ENCODE peak calls at places on chromosomes 3 and 15, in ten cellular contexts. O is astrocyte of the spinal cord, F is NAMALWA, W is EH, J is transverse colon, V is epithelial cell of esophagus, G is OCI-LY7, U is GM10248, H is GM23248, S is H54. M is an unnamed sample.

GRCh38 chr3:42262525-42262924 is 3.5 kb downstream of the CCK start:
- DNase-seq in W (peak), V (peak), H (peak), O (peak), J (no peak), F (no peak), G (no peak), S (peak), U (no peak), M (no peak)

GRCh38 chr15:36407647-36408046 is 171.8 kb upstream of the CDIN1 start:
- DNase-seq in G (no peak), V (peak), W (peak), H (peak), F (no peak), U (no peak), O (peak), J (no peak), S (no peak), M (no peak)

GRCh38 chr3:111737712-111738097 is 121.4 kb upstream of the PHLDB2 start:
- DNase-seq in W (peak), V (peak), O (peak), S (no peak), G (no peak), H (peak), J (peak), U (no peak), F (no peak), M (no peak)

GRCh38 chr3:43152649-43153048 is 46.8 kb upstream of the POMGNT2 start:
- DNase-seq in G (no peak), F (no peak), S (no peak), W (no peak), O (no peak), V (no peak), U (no peak), J (no peak), H (no peak), M (no peak)

GRCh38 chr3:1439395-1439794 is 346.6 kb downstream of the CNTN6 start:
- DNase-seq in H (no peak), G (peak), F (peak), V (no peak), W (no peak), J (peak), U (no peak), S (peak), O (no peak), M (no peak)

GRCh38 chr15:67097893-67098740 is 32.7 kb downstream of the SMAD3 start:
- DNase-seq in G (no peak), W (peak), U (no peak), S (no peak), O (peak), J (peak), F (no peak), V (peak), H (peak), M (no peak)

GRCh38 chr3:124084398-124084881 is 92.5 kb upstream of the ROPN1 start:
- DNase-seq in H (peak), J (no peak), O (no peak), G (no peak), V (no peak), W (peak), U (no peak), F (no peak), S (no peak), M (no peak)

GRCh38 chr15:100008258-100008657 is 275.0 kb upstream of the LYSMD4 start:
- DNase-seq in U (no peak), H (no peak), O (no peak), G (no peak), J (no peak), W (no peak), F (no peak), V (peak), S (no peak), M (no peak)

GRCh38 chr15:60384052-60384451 is 13.7 kb downstream of the ANXA2 start:
- DNase-seq in F (no peak), J (no peak), W (peak), V (no peak), O (no peak), G (no peak), U (no peak), H (peak), S (no peak), M (no peak)

GRCh38 chr15:48358681-48359152 is 27.5 kb downstream of the DUT start:
- DNase-seq in U (no peak), H (peak), J (no peak), V (no peak), G (no peak), O (peak), S (no peak), W (peak), F (peak), M (no peak)

GRCh38 chr3:155744626-155745324 is at the start of gene PLCH1:
- DNase-seq in O (peak), U (peak), W (peak), J (peak), F (peak), V (peak), H (peak), G (peak), S (peak), M (peak)

GRCh38 chr3:186700267-186700666 is 16.9 kb upstream of the KNG1 start:
- DNase-seq in O (no peak), H (peak), J (no peak), U (no peak), V (no peak), F (no peak), G (no peak), W (peak), S (no peak), M (no peak)

GRCh38 chr3:133775835-133776234 is 29.6 kb downstream of the TF start:
- DNase-seq in J (no peak), V (no peak), F (no peak), U (no peak), G (no peak), S (no peak), O (no peak), H (no peak), W (no peak), M (no peak)

GRCh38 chr15:96735621-96736020 is 405.1 kb downstream of the NR2F2 start:
- DNase-seq in W (no peak), H (no peak), U (no peak), S (no peak), O (no peak), F (no peak), V (no peak), G (no peak), J (no peak), M (no peak)

GRCh38 chr15:51775967-51776816 is 24.8 kb downstream of the TMOD2 start:
- DNase-seq in O (no peak), H (peak), W (peak), U (peak), S (no peak), V (peak), J (peak), G (peak), F (peak), M (peak)

GRCh38 chr3:4660936-4661335 is 167.8 kb downstream of the ITPR1 start:
- DNase-seq in F (no peak), J (no peak), V (no peak), H (no peak), G (no peak), W (no peak), O (no peak), U (no peak), S (no peak), M (no peak)

GRCh38 chr3:177960014-177960413 is 576.2 kb upstream of the KCNMB2 start:
- DNase-seq in V (no peak), O (peak), H (no peak), U (no peak), F (no peak), G (no peak), S (no peak), J (no peak), W (peak), M (no peak)

GRCh38 chr15:83379574-83379973 is 67.6 kb upstream of the SH3GL3 start:
- DNase-seq in H (peak), F (no peak), W (peak), S (peak), V (peak), U (no peak), G (no peak), J (no peak), O (no peak), M (no peak)

GRCh38 chr15:45762726-45763125 is 127.9 kb downstream of the SQOR start:
- DNase-seq in J (no peak), H (no peak), U (no peak), W (no peak), F (no peak), O (no peak), G (no peak), S (no peak), V (no peak), M (no peak)

GRCh38 chr15:83066034-83066760 is 855 bp downstream of the BTBD1 start:
- DNase-seq in J (peak), S (no peak), V (no peak), H (peak), U (no peak), F (peak), W (no peak), G (peak), O (no peak), M (no peak)

GRCh38 chr3:132242790-132243189 is 74.4 kb upstream of the ACP3 start:
- DNase-seq in W (no peak), J (no peak), U (no peak), F (no peak), G (no peak), S (no peak), O (no peak), V (no peak), H (no peak), M (no peak)

GRCh38 chr3:105353485-105354161 is 13.1 kb upstream of the ALCAM start:
- DNase-seq in F (no peak), H (no peak), U (peak), O (peak), J (no peak), G (no peak), V (peak), S (no peak), W (peak), M (no peak)

GRCh38 chr3:157103860-157104259 is 56.1 kb downstream of the CCNL1 start:
- DNase-seq in U (no peak), V (no peak), S (no peak), O (no peak), J (no peak), W (no peak), G (no peak), F (no peak), H (no peak), M (no peak)

GRCh38 chr3:10223676-10224639 is 24.3 kb upstream of the TATDN2 start:
- DNase-seq in H (peak), J (peak), U (peak), S (no peak), O (no peak), V (no peak), G (peak), W (no peak), F (peak), M (no peak)

GRCh38 chr3:31960793-31961431 is 20.1 kb downstream of the OSBPL10 start:
- DNase-seq in V (peak), W (peak), S (no peak), U (peak), G (peak), H (peak), O (peak), F (peak), J (no peak), M (no peak)

GRCh38 chr15:73747847-73748605 is 5.1 kb downstream of the INSYN1 start:
- DNase-seq in U (no peak), S (no peak), V (no peak), G (no peak), F (no peak), H (no peak), O (no peak), J (no peak), W (no peak), M (no peak)

GRCh38 chr15:67146875-67147381 is 81.5 kb downstream of the SMAD3 start:
- DNase-seq in U (no peak), W (peak), F (no peak), G (no peak), J (peak), H (peak), O (peak), S (peak), V (peak), M (peak)

GRCh38 chr3:52231502-52232278 is 6.2 kb upstream of the TLR9 start:
- DNase-seq in S (no peak), O (no peak), W (peak), V (peak), H (peak), U (peak), G (peak), J (peak), F (peak), M (peak)

GRCh38 chr3:120473389-120473788 is 22.6 kb upstream of the FSTL1 start:
- DNase-seq in U (no peak), V (no peak), J (no peak), O (no peak), F (no peak), G (no peak), W (peak), H (no peak), S (no peak), M (no peak)

GRCh38 chr15:43911235-43911661 is 84.4 kb downstream of the WDR76 start:
- DNase-seq in G (no peak), S (peak), U (no peak), W (peak), O (peak), J (no peak), F (no peak), V (peak), H (peak), M (no peak)

GRCh38 chr3:11060500-11061251 is 68.1 kb downstream of the SLC6A1 start:
- DNase-seq in W (peak), F (peak), H (peak), J (peak), G (peak), U (peak), O (peak), S (peak), V (peak), M (no peak)

GRCh38 chr3:146131616-146132410 is 29.2 kb downstream of the PLOD2 start:
- DNase-seq in G (no peak), H (peak), F (no peak), V (peak), S (no peak), O (peak), W (peak), J (no peak), U (no peak), M (no peak)

GRCh38 chr15:57376695-57377477 is 581 bp downstream of the CGNL1 start:
- DNase-seq in H (peak), U (no peak), J (no peak), W (peak), O (no peak), G (no peak), F (no peak), S (no peak), V (peak), M (no peak)

GRCh38 chr3:127674793-127675189 is 2.0 kb downstream of the ABTB1 start:
- DNase-seq in S (no peak), W (no peak), F (no peak), J (no peak), U (no peak), H (no peak), O (no peak), V (no peak), G (no peak), M (no peak)

GRCh38 chr3:65930650-65931049 is 108.1 kb downstream of the MAGI1 start:
- DNase-seq in U (no peak), G (no peak), O (no peak), H (no peak), F (no peak), V (no peak), W (no peak), S (no peak), J (no peak), M (no peak)

GRCh38 chr15:70141376-70142071 is 43.8 kb upstream of the TLE3 start:
- DNase-seq in F (no peak), W (no peak), S (no peak), V (no peak), G (no peak), J (no peak), O (no peak), U (no peak), H (no peak), M (no peak)

GRCh38 chr3:60176614-60177013 is 1074.6 kb downstream of the FHIT start:
- DNase-seq in O (no peak), F (no peak), S (no peak), U (no peak), W (no peak), V (no peak), G (no peak), H (no peak), J (no peak), M (no peak)

GRCh38 chr15:59887211-59887610 is 116.9 kb upstream of the FOXB1 start:
- DNase-seq in G (no peak), S (no peak), U (no peak), H (no peak), O (no peak), V (peak), F (no peak), J (no peak), W (no peak), M (no peak)

M was measured in naive thymus-derived CD4-positive, alpha-beta T cell.